ENCODE peak calls at places on chromosomes 3 and 15, in seven cellular contexts. One of them, this sample, is unnamed.

GRCh38 chr15:62880278-62880677 is 162.3 kb upstream of the TPM1 start:
- DNase-seq in GM12891: no peak
- DNase-seq in NCI-H345: no peak
- DNase-seq in stimulated activated naive B cell treated with anti-CD40 and anti-IgM and Interleukin-4, amounts not matched to agents 10 μg/mL and 1 μg/mL and 100 μg/mL, for 72 hours: no peak
- DNase-seq in non-pigmented ciliary epithelial cell: no peak
- DNase-seq in mammary epithelial cell: no peak
- DNase-seq in activated T-cell treated with anti-CD3 and anti-CD28 coated beads for 24 hours: no peak
- DNase-seq in this sample: no peak

GRCh38 chr3:8443829-8444791 is 57.5 kb upstream of the LMCD1 start:
- DNase-seq in GM12891: no peak
- DNase-seq in NCI-H345: peak
- DNase-seq in stimulated activated naive B cell treated with anti-CD40 and anti-IgM and Interleukin-4, amounts not matched to agents 10 μg/mL and 1 μg/mL and 100 μg/mL, for 72 hours: no peak
- DNase-seq in non-pigmented ciliary epithelial cell: peak
- DNase-seq in mammary epithelial cell: peak
- DNase-seq in activated T-cell treated with anti-CD3 and anti-CD28 coated beads for 24 hours: no peak
- DNase-seq in this sample: no peak

GRCh38 chr15:41161336-41161735 is 45.3 kb upstream of the INO80 start:
- DNase-seq in GM12891: no peak
- DNase-seq in NCI-H345: no peak
- DNase-seq in stimulated activated naive B cell treated with anti-CD40 and anti-IgM and Interleukin-4, amounts not matched to agents 10 μg/mL and 1 μg/mL and 100 μg/mL, for 72 hours: no peak
- DNase-seq in non-pigmented ciliary epithelial cell: no peak
- DNase-seq in mammary epithelial cell: peak
- DNase-seq in activated T-cell treated with anti-CD3 and anti-CD28 coated beads for 24 hours: no peak
- DNase-seq in this sample: no peak

GRCh38 chr3:49703443-49703927 is 14.1 kb downstream of the RNF123 start:
- DNase-seq in GM12891: peak
- DNase-seq in NCI-H345: peak
- DNase-seq in stimulated activated naive B cell treated with anti-CD40 and anti-IgM and Interleukin-4, amounts not matched to agents 10 μg/mL and 1 μg/mL and 100 μg/mL, for 72 hours: peak
- DNase-seq in non-pigmented ciliary epithelial cell: no peak
- DNase-seq in mammary epithelial cell: peak
- DNase-seq in activated T-cell treated with anti-CD3 and anti-CD28 coated beads for 24 hours: peak
- DNase-seq in this sample: peak

GRCh38 chr15:74428442-74428787 is 5.3 kb downstream of the SEMA7A start:
- DNase-seq in GM12891: no peak
- DNase-seq in NCI-H345: no peak
- DNase-seq in stimulated activated naive B cell treated with anti-CD40 and anti-IgM and Interleukin-4, amounts not matched to agents 10 μg/mL and 1 μg/mL and 100 μg/mL, for 72 hours: peak
- DNase-seq in non-pigmented ciliary epithelial cell: no peak
- DNase-seq in mammary epithelial cell: no peak
- DNase-seq in activated T-cell treated with anti-CD3 and anti-CD28 coated beads for 24 hours: no peak
- DNase-seq in this sample: no peak

GRCh38 chr3:99825239-99825638 is 7.6 kb downstream of the CMSS1 start:
- DNase-seq in GM12891: no peak
- DNase-seq in NCI-H345: no peak
- DNase-seq in stimulated activated naive B cell treated with anti-CD40 and anti-IgM and Interleukin-4, amounts not matched to agents 10 μg/mL and 1 μg/mL and 100 μg/mL, for 72 hours: no peak
- DNase-seq in non-pigmented ciliary epithelial cell: no peak
- DNase-seq in mammary epithelial cell: peak
- DNase-seq in activated T-cell treated with anti-CD3 and anti-CD28 coated beads for 24 hours: no peak
- DNase-seq in this sample: no peak

GRCh38 chr3:46946416-46946815 is 30.1 kb downstream of the CCDC12 start:
- DNase-seq in GM12891: no peak
- DNase-seq in NCI-H345: no peak
- DNase-seq in stimulated activated naive B cell treated with anti-CD40 and anti-IgM and Interleukin-4, amounts not matched to agents 10 μg/mL and 1 μg/mL and 100 μg/mL, for 72 hours: no peak
- DNase-seq in non-pigmented ciliary epithelial cell: no peak
- DNase-seq in mammary epithelial cell: peak
- DNase-seq in activated T-cell treated with anti-CD3 and anti-CD28 coated beads for 24 hours: no peak
- DNase-seq in this sample: no peak

GRCh38 chr15:43792761-43793493 is 807 bp downstream of the SERF2 start:
- DNase-seq in GM12891: no peak
- DNase-seq in NCI-H345: peak
- DNase-seq in stimulated activated naive B cell treated with anti-CD40 and anti-IgM and Interleukin-4, amounts not matched to agents 10 μg/mL and 1 μg/mL and 100 μg/mL, for 72 hours: peak
- DNase-seq in non-pigmented ciliary epithelial cell: no peak
- DNase-seq in mammary epithelial cell: peak
- DNase-seq in activated T-cell treated with anti-CD3 and anti-CD28 coated beads for 24 hours: no peak
- DNase-seq in this sample: no peak

GRCh38 chr15:23039917-23040281 is 530 bp upstream of the TUBGCP5 start:
- DNase-seq in GM12891: no peak
- DNase-seq in NCI-H345: no peak
- DNase-seq in stimulated activated naive B cell treated with anti-CD40 and anti-IgM and Interleukin-4, amounts not matched to agents 10 μg/mL and 1 μg/mL and 100 μg/mL, for 72 hours: no peak
- DNase-seq in non-pigmented ciliary epithelial cell: no peak
- DNase-seq in mammary epithelial cell: no peak
- DNase-seq in activated T-cell treated with anti-CD3 and anti-CD28 coated beads for 24 hours: no peak
- DNase-seq in this sample: peak

GRCh38 chr3:129413687-129414506 is 14.5 kb downstream of the EFCAB12 start:
- DNase-seq in GM12891: peak
- DNase-seq in NCI-H345: no peak
- DNase-seq in stimulated activated naive B cell treated with anti-CD40 and anti-IgM and Interleukin-4, amounts not matched to agents 10 μg/mL and 1 μg/mL and 100 μg/mL, for 72 hours: no peak
- DNase-seq in non-pigmented ciliary epithelial cell: peak
- DNase-seq in mammary epithelial cell: peak
- DNase-seq in activated T-cell treated with anti-CD3 and anti-CD28 coated beads for 24 hours: no peak
- DNase-seq in this sample: no peak

GRCh38 chr3:123412076-123412475 is 36.8 kb downstream of the ADCY5 start:
- DNase-seq in GM12891: no peak
- DNase-seq in NCI-H345: no peak
- DNase-seq in stimulated activated naive B cell treated with anti-CD40 and anti-IgM and Interleukin-4, amounts not matched to agents 10 μg/mL and 1 μg/mL and 100 μg/mL, for 72 hours: no peak
- DNase-seq in non-pigmented ciliary epithelial cell: no peak
- DNase-seq in mammary epithelial cell: no peak
- DNase-seq in activated T-cell treated with anti-CD3 and anti-CD28 coated beads for 24 hours: no peak
- DNase-seq in this sample: no peak

GRCh38 chr3:94524102-94524922 is 461.5 kb downstream of the NSUN3 start:
- DNase-seq in GM12891: no peak
- DNase-seq in NCI-H345: no peak
- DNase-seq in stimulated activated naive B cell treated with anti-CD40 and anti-IgM and Interleukin-4, amounts not matched to agents 10 μg/mL and 1 μg/mL and 100 μg/mL, for 72 hours: no peak
- DNase-seq in non-pigmented ciliary epithelial cell: no peak
- DNase-seq in mammary epithelial cell: no peak
- DNase-seq in activated T-cell treated with anti-CD3 and anti-CD28 coated beads for 24 hours: no peak
- DNase-seq in this sample: no peak

GRCh38 chr3:41418961-41419691 is 219.8 kb downstream of the CTNNB1 start:
- DNase-seq in GM12891: no peak
- DNase-seq in NCI-H345: no peak
- DNase-seq in stimulated activated naive B cell treated with anti-CD40 and anti-IgM and Interleukin-4, amounts not matched to agents 10 μg/mL and 1 μg/mL and 100 μg/mL, for 72 hours: peak
- DNase-seq in non-pigmented ciliary epithelial cell: peak
- DNase-seq in mammary epithelial cell: peak
- DNase-seq in activated T-cell treated with anti-CD3 and anti-CD28 coated beads for 24 hours: no peak
- DNase-seq in this sample: no peak

This sample was measured in activated CD8-positive, alpha-beta memory T cell treated with anti-CD3 and anti-CD28 coated beads for 1 hour.